ENCODE peak calls at places on chromosomes 16 and 17, in five cellular contexts. R is tibial artery, M is PC-3, G is tibial nerve, V is cardiac muscle cell. X is an unnamed sample.

GRCh38 chr17:59786536-59787319 is 79.3 kb downstream of the VMP1 start:
- DNase-seq in R (peak; percentile 72), M (peak; percentile 100), G (no peak), V (peak; percentile 100), X (no peak)

GRCh38 chr16:65012357-65012756 is 109.5 kb downstream of the CDH11 start:
- DNase-seq in R (no peak), M (no peak), G (no peak), V (no peak), X (no peak)

GRCh38 chr16:67483150-67483549 is at the start of gene AGRP:
- DNase-seq in R (no peak), M (no peak), G (no peak), V (no peak), X (no peak)

GRCh38 chr17:72556944-72557826 is 436.4 kb downstream of the SOX9 start:
- DNase-seq in R (peak; percentile 56), M (peak; percentile 89), G (peak; percentile 45), V (peak; percentile 71), X (peak; percentile 60)

GRCh38 chr16:30647274-30647571 is 3.5 kb upstream of the PRR14 start:
- DNase-seq in R (no peak), M (no peak), G (no peak), V (no peak), X (no peak)

GRCh38 chr17:29621751-29622194 is 939 bp downstream of the CORO6 start:
- DNase-seq in R (no peak), M (no peak), G (no peak), V (peak; percentile 44), X (no peak)

GRCh38 chr17:35708149-35708548 is 23.3 kb upstream of the RASL10B start:
- DNase-seq in R (no peak), M (no peak), G (no peak), V (peak; percentile 15), X (no peak)

GRCh38 chr17:81136366-81136765 is 28.9 kb upstream of the PVALEF start:
- DNase-seq in R (no peak), M (no peak), G (no peak), V (no peak), X (no peak)

GRCh38 chr16:29784157-29784556 is 6.1 kb downstream of the ZG16 start:
- DNase-seq in R (no peak), M (peak; percentile 75), G (no peak), V (no peak), X (no peak)

GRCh38 chr16:4260360-4260759 is 12.5 kb downstream of the TFAP4 start:
- DNase-seq in R (no peak), M (no peak), G (no peak), V (no peak), X (no peak)

GRCh38 chr16:6573577-6573976 is 759.1 kb upstream of the RBFOX1 start:
- DNase-seq in R (no peak), M (no peak), G (no peak), V (no peak), X (peak; percentile 80)

GRCh38 chr17:80504671-80505413 is 28.4 kb upstream of the NPTX1 start:
- DNase-seq in R (no peak), M (no peak), G (no peak), V (peak; percentile 19), X (no peak)

GRCh38 chr16:87178977-87179376 is 138.2 kb downstream of the C16orf95 start:
- DNase-seq in R (no peak), M (peak; percentile 67), G (no peak), V (peak; percentile 84), X (no peak)

GRCh38 chr17:60333628-60334031 is 58.3 kb downstream of the USP32 start:
- DNase-seq in R (no peak), M (no peak), G (no peak), V (no peak), X (no peak)

GRCh38 chr17:67800495-67800928 is 24.8 kb upstream of the BPTF start:
- DNase-seq in R (peak; percentile 79), M (peak; percentile 91), G (peak; percentile 47), V (peak; percentile 88), X (peak; percentile 72)

GRCh38 chr17:64786337-64786736 is 124.2 kb upstream of the SMURF2 start:
- DNase-seq in R (no peak), M (peak; percentile 43), G (no peak), V (no peak), X (no peak)

GRCh38 chr17:61565213-61565612 is 25.8 kb downstream of the NACA2 start:
- DNase-seq in R (no peak), M (peak; percentile 37), G (no peak), V (no peak), X (no peak)

GRCh38 chr16:86854058-86854621 is 275.8 kb downstream of the FOXL1 start:
- DNase-seq in R (no peak), M (no peak), G (no peak), V (peak; percentile 10), X (no peak)

DNA sequence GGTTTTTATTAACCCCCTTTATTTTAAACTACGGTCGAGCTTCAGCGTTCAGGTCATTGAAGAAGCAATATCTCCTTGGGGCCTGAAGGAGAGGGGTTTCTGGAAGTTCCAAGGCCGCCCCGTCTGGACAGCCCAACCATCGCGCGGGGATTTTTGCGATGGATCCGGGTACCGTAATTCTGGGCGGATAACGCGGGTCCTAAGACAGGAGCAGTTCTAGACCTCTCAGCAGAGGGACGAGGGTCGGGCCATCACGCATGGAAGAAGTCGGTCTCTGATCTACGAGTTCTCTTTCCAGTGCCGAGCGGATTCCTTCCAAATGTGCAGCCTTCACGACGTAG is 3.6 kb downstream of the BORCS6 start:
- DNase-seq in R (no peak), M (no peak), G (no peak), V (no peak), X (no peak)
- TF ChIP-seq CTCF in R (no peak), M (no peak), G (no peak), V (no peak), X (no peak)

GRCh38 chr16:69310479-69311114 is 553 bp upstream of the VPS4A start:
- DNase-seq in R (no peak), M (no peak), G (no peak), V (no peak), X (no peak)
- H3K4me3 ChIP-seq in R (peak overlapping the region; percentile 83), M (peak overlapping the region; percentile 50), G (peak overlapping the region; percentile 90), V (peak overlapping the region; percentile 32), X (peak overlapping the region; percentile 75)

DNA sequence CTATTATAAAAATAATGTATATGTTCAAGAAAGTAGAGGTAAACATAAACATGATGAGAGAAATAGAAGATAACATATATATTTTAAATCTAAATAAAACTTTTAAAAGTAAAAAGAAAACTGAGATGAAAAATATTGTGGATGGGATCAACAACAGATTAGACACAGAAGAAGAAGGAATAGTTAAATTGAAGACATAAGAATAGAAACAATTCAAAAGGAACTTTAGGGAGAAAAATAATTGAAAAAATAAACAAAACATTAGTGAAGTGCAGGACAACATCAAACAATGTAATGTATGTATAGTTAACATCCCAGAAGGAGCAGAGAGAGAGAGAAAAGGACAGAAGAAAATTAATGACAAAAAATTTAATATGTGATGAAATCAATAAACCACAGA is 228.1 kb upstream of the TNRC6C start:
- DNase-seq in R (no peak), M (no peak), G (no peak), V (no peak), X (no peak)
- H3K27ac ChIP-seq in R (no peak overlapping the region), M (no peak overlapping the region), G (no peak overlapping the region), V (no peak overlapping the region), X (no peak overlapping the region)

DNA sequence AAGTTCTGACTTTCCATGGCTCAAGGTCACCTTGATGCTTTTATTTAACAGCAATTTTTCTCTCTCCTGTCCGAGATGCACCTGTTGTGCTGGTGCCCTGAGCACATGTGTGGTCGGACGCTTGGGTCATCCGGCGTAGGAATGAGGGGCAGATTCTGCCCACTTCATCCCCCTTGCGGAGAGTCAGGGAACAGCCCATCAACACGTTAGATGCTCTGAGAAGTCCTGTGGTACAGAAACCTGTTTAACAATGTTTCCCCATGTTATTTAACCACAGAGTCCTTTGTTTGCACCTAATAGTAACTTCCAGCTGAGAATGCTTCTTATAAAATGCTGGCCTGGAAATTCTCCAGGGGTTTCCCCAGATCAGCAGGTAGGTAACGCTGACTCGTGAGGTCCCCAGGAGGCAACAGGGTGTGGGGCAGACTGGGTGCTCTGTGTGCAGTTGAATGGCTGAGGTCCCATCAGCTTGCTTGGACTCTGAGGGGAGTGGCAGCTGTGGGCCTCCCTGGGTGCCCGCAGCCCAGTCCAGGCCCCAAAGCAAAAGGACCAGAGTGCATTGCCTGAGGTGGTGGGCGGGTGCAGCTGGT is 17.8 kb downstream of the DOC2B start:
- DNase-seq in R (no peak), M (peak; percentile 34), G (no peak), V (no peak), X (no peak)
- TF ChIP-seq CTCF in R (no peak), M (peak; percentile 44), G (no peak), V (peak; percentile 15), X (no peak)

DNA sequence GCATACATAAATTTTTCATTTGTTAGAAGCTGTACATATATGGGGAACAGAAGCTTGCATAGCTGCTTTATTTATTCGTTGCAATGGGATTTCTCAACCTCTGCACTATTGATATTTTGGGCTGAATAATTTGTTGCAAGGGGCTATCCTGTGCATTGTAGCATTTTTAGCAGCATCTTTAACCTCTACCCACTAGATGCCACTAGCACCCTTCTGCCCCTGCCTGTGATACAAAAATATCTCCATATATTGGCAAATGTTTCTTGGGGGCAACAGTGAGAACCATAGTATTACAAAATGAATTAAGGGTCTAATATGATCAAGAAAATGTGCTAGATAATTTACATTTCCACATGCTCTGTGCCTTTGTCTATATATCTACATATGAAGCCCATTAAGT is 1401.0 kb downstream of the CDH11 start:
- DNase-seq in R (no peak), M (no peak), G (no peak), V (peak; percentile 26), X (no peak)
- H3K4me3 ChIP-seq in R (no peak overlapping the region), M (no peak overlapping the region), G (no peak overlapping the region), V (no peak overlapping the region), X (no peak overlapping the region)

GRCh38 chr17:28407974-28408306 is 1.9 kb upstream of the SLC46A1 start:
- DNase-seq in R (no peak), M (no peak), G (no peak), V (no peak), X (no peak)
- H3K27ac ChIP-seq in R (no peak overlapping the region), M (no peak overlapping the region), G (no peak overlapping the region), V (no peak overlapping the region), X (no peak overlapping the region)

GRCh38 chr16:24539295-24539849 is at the start of gene RBBP6:
- DNase-seq in R (peak; percentile 95), M (peak; percentile 94), G (peak; percentile 95), V (peak; percentile 99), X (peak; percentile 91)
- TF ChIP-seq CTCF in R (peak; percentile 16), M (peak; percentile 46), G (no peak), V (peak; percentile 28), X (peak; percentile 46)

GRCh38 chr16:11740567-11740966 is 2.1 kb downstream of the TXNDC11 start:
- DNase-seq in R (no peak), M (no peak), G (no peak), V (no peak), X (no peak)
- H3K4me3 ChIP-seq in R (peak overlapping the region; percentile 92), M (peak overlapping the region; percentile 99), G (no peak overlapping the region), V (peak overlapping the region; percentile 71), X (peak overlapping the region; percentile 92)

X was measured in dorsolateral prefrontal cortex.